ENCODE peak calls at places on chromosomes 16 and 17, in four cellular contexts. One of them, this sample, is unnamed.

GRCh38 chr16:75758215-75758614 is 31.9 kb upstream of the CPHXL start:
- DNase-seq in T-helper 2 cell: no peak
- DNase-seq in HT1080: peak; percentile 53
- DNase-seq in GM10248: no peak
- DNase-seq in this sample: no peak

GRCh38 chr16:10937068-10937859 is 5.0 kb downstream of the DEXI start:
- DNase-seq in HT1080: no peak
- DNase-seq in T-helper 2 cell: no peak
- DNase-seq in GM10248: no peak
- DNase-seq in this sample: no peak

GRCh38 chr16:48383877-48384304 is 1.3 kb downstream of the SIAH1 start:
- DNase-seq in T-helper 2 cell: no peak
- DNase-seq in HT1080: peak; percentile 10
- DNase-seq in GM10248: no peak
- DNase-seq in this sample: peak; percentile 18

GRCh38 chr16:65318138-65318537 is 196.3 kb upstream of the CDH11 start:
- DNase-seq in T-helper 2 cell: no peak
- DNase-seq in HT1080: no peak
- DNase-seq in GM10248: no peak
- DNase-seq in this sample: no peak

GRCh38 chr17:71899317-71899716 is 221.5 kb upstream of the SOX9 start:
- DNase-seq in GM10248: no peak
- DNase-seq in HT1080: peak; percentile 80
- DNase-seq in T-helper 2 cell: no peak
- DNase-seq in this sample: no peak

GRCh38 chr16:80526418-80527061 is 14.3 kb upstream of the DYNLRB2 start:
- DNase-seq in HT1080: peak; percentile 46
- DNase-seq in GM10248: peak; percentile 46
- DNase-seq in T-helper 2 cell: peak; percentile 37
- DNase-seq in this sample: no peak

GRCh38 chr16:89498839-89499238 is 8.5 kb upstream of the ANKRD11 start:
- DNase-seq in T-helper 2 cell: no peak
- DNase-seq in HT1080: no peak
- DNase-seq in GM10248: no peak
- DNase-seq in this sample: no peak

GRCh38 chr17:40363480-40363838 is 1.1 kb downstream of the GJD3 start:
- DNase-seq in HT1080: no peak
- DNase-seq in T-helper 2 cell: no peak
- DNase-seq in GM10248: no peak
- DNase-seq in this sample: no peak

GRCh38 chr16:20263138-20263855 is 64.0 kb downstream of the GP2 start:
- DNase-seq in GM10248: no peak
- DNase-seq in HT1080: no peak
- DNase-seq in T-helper 2 cell: no peak
- DNase-seq in this sample: no peak

GRCh38 chr17:41615454-41615853 is 2.9 kb upstream of the KRT16 start:
- DNase-seq in GM10248: no peak
- DNase-seq in T-helper 2 cell: no peak
- DNase-seq in HT1080: no peak
- DNase-seq in this sample: no peak

GRCh38 chr16:13919330-13919682 is 648 bp upstream of the ERCC4 start:
- DNase-seq in GM10248: peak; percentile 46
- DNase-seq in HT1080: no peak
- DNase-seq in T-helper 2 cell: no peak
- DNase-seq in this sample: no peak

GRCh38 chr17:2174048-2174447 is 119.1 kb downstream of the HIC1 start:
- DNase-seq in T-helper 2 cell: no peak
- DNase-seq in GM10248: no peak
- DNase-seq in HT1080: no peak
- DNase-seq in this sample: no peak

GRCh38 chr17:67496286-67496685 is 119.2 kb downstream of the PITPNC1 start:
- DNase-seq in GM10248: no peak
- DNase-seq in HT1080: no peak
- DNase-seq in T-helper 2 cell: no peak
- DNase-seq in this sample: no peak

GRCh38 chr16:86975445-86975844 is 341.7 kb downstream of the C16orf95 start:
- DNase-seq in GM10248: no peak
- DNase-seq in HT1080: peak; percentile 97
- DNase-seq in T-helper 2 cell: no peak
- DNase-seq in this sample: no peak

GRCh38 chr17:64736804-64737492 is 74.8 kb upstream of the SMURF2 start:
- DNase-seq in GM10248: no peak
- DNase-seq in HT1080: peak; percentile 67
- DNase-seq in T-helper 2 cell: no peak
- DNase-seq in this sample: no peak

GRCh38 chr17:68509151-68510057 is 2.8 kb upstream of the PRKAR1A start:
- DNase-seq in T-helper 2 cell: no peak
- DNase-seq in GM10248: no peak
- DNase-seq in HT1080: peak; percentile 22
- DNase-seq in this sample: no peak

GRCh38 chr17:1201132-1201702 is 21.4 kb upstream of the ABR start:
- DNase-seq in HT1080: no peak
- DNase-seq in T-helper 2 cell: no peak
- DNase-seq in GM10248: no peak
- DNase-seq in this sample: peak; percentile 57

GRCh38 chr16:73015612-73016487 is 32.1 kb downstream of the ZFHX3 start:
- DNase-seq in GM10248: peak; percentile 81
- DNase-seq in T-helper 2 cell: no peak
- DNase-seq in HT1080: no peak
- DNase-seq in this sample: peak; percentile 61

GRCh38 chr16:72860726-72861562 is 187.0 kb downstream of the ZFHX3 start:
- DNase-seq in T-helper 2 cell: no peak
- DNase-seq in GM10248: no peak
- DNase-seq in HT1080: no peak
- DNase-seq in this sample: no peak

GRCh38 chr17:12089809-12090384 is 69.2 kb downstream of the MAP2K4 start:
- DNase-seq in HT1080: peak; percentile 85
- DNase-seq in GM10248: no peak
- DNase-seq in T-helper 2 cell: no peak
- DNase-seq in this sample: no peak

GRCh38 chr17:28433696-28434095 is 27.7 kb upstream of the SLC46A1 start:
- DNase-seq in GM10248: no peak
- DNase-seq in HT1080: no peak
- DNase-seq in T-helper 2 cell: no peak
- DNase-seq in this sample: no peak

GRCh38 chr16:11389631-11390565 is 44.6 kb downstream of the RMI2 start:
- DNase-seq in HT1080: no peak
- DNase-seq in T-helper 2 cell: no peak
- DNase-seq in GM10248: no peak
- DNase-seq in this sample: no peak

GRCh38 chr17:39687546-39688474 is at the start of gene PGAP3:
- DNase-seq in T-helper 2 cell: peak; percentile 72
- DNase-seq in HT1080: peak; percentile 97
- DNase-seq in GM10248: peak; percentile 94
- DNase-seq in this sample: peak; percentile 95

GRCh38 chr16:12639044-12639443 is 164.6 kb downstream of the CPPED1 start:
- DNase-seq in HT1080: peak; percentile 81
- DNase-seq in GM10248: no peak
- DNase-seq in T-helper 2 cell: no peak
- DNase-seq in this sample: no peak

GRCh38 chr17:72802726-72803125 is 289.8 kb downstream of the SLC39A11 start:
- DNase-seq in HT1080: no peak
- DNase-seq in GM10248: no peak
- DNase-seq in T-helper 2 cell: no peak
- DNase-seq in this sample: no peak

GRCh38 chr17:8488931-8489330 is 53.2 kb downstream of the NDEL1 start:
- DNase-seq in T-helper 2 cell: no peak
- DNase-seq in HT1080: peak; percentile 93
- DNase-seq in GM10248: no peak
- DNase-seq in this sample: no peak

GRCh38 chr17:77242118-77242800 is 101.5 kb downstream of the SEC14L1 start:
- DNase-seq in HT1080: no peak
- DNase-seq in T-helper 2 cell: no peak
- DNase-seq in GM10248: no peak
- DNase-seq in this sample: no peak

GRCh38 chr17:61641715-61642114 is 50.7 kb upstream of the NACA2 start:
- DNase-seq in GM10248: no peak
- DNase-seq in HT1080: no peak
- DNase-seq in T-helper 2 cell: no peak
- DNase-seq in this sample: no peak

GRCh38 chr16:8623634-8624033 is 2.1 kb downstream of the METTL22 start:
- DNase-seq in GM10248: no peak
- DNase-seq in T-helper 2 cell: no peak
- DNase-seq in HT1080: peak; percentile 30
- DNase-seq in this sample: no peak

GRCh38 chr17:4631836-4632582 is 9.5 kb downstream of the ALOX15 start:
- DNase-seq in HT1080: peak; percentile 10
- DNase-seq in T-helper 2 cell: no peak
- DNase-seq in GM10248: no peak
- DNase-seq in this sample: no peak

GRCh38 chr17:49360796-49361128 is 1.3 kb downstream of the ZNF652 start:
- DNase-seq in GM10248: no peak
- DNase-seq in T-helper 2 cell: no peak
- DNase-seq in HT1080: peak; percentile 60
- DNase-seq in this sample: no peak

GRCh38 chr17:33140413-33141099 is 148.9 kb downstream of the SPACA3 start:
- DNase-seq in T-helper 2 cell: no peak
- DNase-seq in HT1080: no peak
- DNase-seq in GM10248: no peak
- DNase-seq in this sample: no peak

GRCh38 chr16:72990003-72990521 is 57.9 kb downstream of the ZFHX3 start:
- DNase-seq in T-helper 2 cell: no peak
- DNase-seq in GM10248: no peak
- DNase-seq in HT1080: peak; percentile 87
- DNase-seq in this sample: no peak

GRCh38 chr17:75410141-75410540 is 4.7 kb upstream of the GRB2 start:
- DNase-seq in HT1080: no peak
- DNase-seq in T-helper 2 cell: no peak
- DNase-seq in GM10248: no peak
- DNase-seq in this sample: no peak

GRCh38 chr16:71894229-71894920 is 956 bp upstream of the IST1 start:
- DNase-seq in HT1080: peak; percentile 80
- DNase-seq in GM10248: no peak
- DNase-seq in T-helper 2 cell: peak; percentile 29
- DNase-seq in this sample: peak; percentile 50

GRCh38 chr17:74522381-74523090 is 8.7 kb downstream of the CD300LB start:
- DNase-seq in HT1080: no peak
- DNase-seq in T-helper 2 cell: no peak
- DNase-seq in GM10248: peak; percentile 12
- DNase-seq in this sample: no peak

GRCh38 chr16:59632266-59632855 is 898.2 kb upstream of the GOT2 start:
- DNase-seq in T-helper 2 cell: no peak
- DNase-seq in GM10248: no peak
- DNase-seq in HT1080: peak; percentile 93
- DNase-seq in this sample: no peak

GRCh38 chr17:77100009-77100408 is 40.8 kb upstream of the SEC14L1 start:
- DNase-seq in HT1080: no peak
- DNase-seq in T-helper 2 cell: no peak
- DNase-seq in GM10248: no peak
- DNase-seq in this sample: no peak

This sample was measured in GM06990.